ENCODE peak calls at places on chromosomes 16 and 17, in ten cellular contexts. C is heart left ventricle, R is body of pancreas, H is neural progenitor cell, F is mucosa of descending colon, K is HFF-Myc, W is A549, G is thoracic aorta, X is prostate gland, O is pancreas. Y is an unnamed sample.

GRCh38 chr17:42720996-42721583 is 23.8 kb downstream of the EZH1 start:
- DNase-seq in X (peak; percentile 54), G (no peak), O (no peak), H (peak; percentile 83), R (peak; percentile 58), W (peak; percentile 77), C (no peak), F (no peak), K (no peak), Y (no peak)

GRCh38 chr16:23486480-23486879 is 23.8 kb downstream of the GGA2 start:
- DNase-seq in K (no peak), W (no peak), G (no peak), R (peak; percentile 61), C (no peak), X (no peak), H (no peak), F (no peak), O (no peak), Y (no peak)

GRCh38 chr17:2138318-2138717 is 83.4 kb downstream of the HIC1 start:
- DNase-seq in C (no peak), G (no peak), K (no peak), W (no peak), F (no peak), X (no peak), H (no peak), O (no peak), R (peak; percentile 20), Y (no peak)

GRCh38 chr17:31148205-31148604 is 53.4 kb downstream of the NF1 start:
- DNase-seq in G (no peak), W (no peak), K (no peak), R (no peak), H (no peak), O (no peak), C (no peak), F (no peak), X (no peak), Y (no peak)

GRCh38 chr16:30472328-30472942 is at the start of gene ITGAL:
- DNase-seq in X (no peak), O (no peak), W (no peak), K (no peak), G (no peak), F (peak; percentile 89), H (no peak), R (peak; percentile 65), C (peak; percentile 50), Y (peak; percentile 60)

GRCh38 chr16:81745704-81746558 is 33.2 kb upstream of the PLCG2 start:
- DNase-seq in H (peak; percentile 58), O (peak; percentile 71), R (peak; percentile 63), W (peak; percentile 65), K (no peak), C (peak; percentile 82), F (peak; percentile 80), X (peak; percentile 50), G (no peak), Y (peak; percentile 67)

GRCh38 chr17:73531171-73531570 is 113.1 kb downstream of the SDK2 start:
- DNase-seq in R (no peak), F (no peak), K (no peak), C (no peak), H (no peak), G (no peak), W (no peak), O (no peak), X (no peak), Y (no peak)

GRCh38 chr16:56355221-56355620 is 70.1 kb downstream of the AMFR start:
- DNase-seq in X (no peak), K (no peak), G (no peak), H (no peak), R (no peak), W (no peak), F (no peak), O (no peak), C (no peak), Y (peak; percentile 34)

GRCh38 chr17:49715221-49715620 is 7.5 kb upstream of the SLC35B1 start:
- DNase-seq in G (no peak), F (no peak), R (no peak), H (no peak), O (no peak), X (no peak), K (no peak), C (no peak), W (no peak), Y (no peak)

GRCh38 chr17:8900626-8901585 is 33.4 kb upstream of the PIK3R6 start:
- DNase-seq in H (no peak), W (no peak), C (peak; percentile 6), X (no peak), O (no peak), R (no peak), K (no peak), G (no peak), F (no peak), Y (no peak)

GRCh38 chr17:60155815-60156214 is 6.0 kb downstream of the CA4 start:
- DNase-seq in O (no peak), K (no peak), W (no peak), C (no peak), R (no peak), X (no peak), H (no peak), F (no peak), G (no peak), Y (no peak)
- H3K4me3 ChIP-seq in O (no peak overlapping the region), K (no peak overlapping the region), W (no peak overlapping the region), C (no peak overlapping the region), R (no peak overlapping the region), X (no peak overlapping the region), H (no peak overlapping the region), F (no peak overlapping the region), G (no peak overlapping the region), Y (no peak overlapping the region)

GRCh38 chr16:1991588-1992474 is 2.1 kb downstream of the SYNGR3 start:
- DNase-seq in W (peak; percentile 92), F (peak; percentile 98), O (peak; percentile 97), G (peak; percentile 67), K (no peak), H (peak; percentile 97), C (peak; percentile 97), X (peak; percentile 85), R (peak; percentile 95), Y (peak; percentile 90)

GRCh38 chr16:1991135-1991551 is 1.4 kb downstream of the SYNGR3 start:
- DNase-seq in X (no peak), W (no peak), R (no peak), C (no peak), O (peak; percentile 45), K (no peak), G (no peak), H (no peak), F (peak; percentile 85), Y (no peak)

GRCh38 chr16:1993731-1994131 is 4.0 kb downstream of the SYNGR3 start:
- DNase-seq in R (no peak), C (no peak), W (peak; percentile 72), H (no peak), X (no peak), O (peak; percentile 56), F (no peak), K (no peak), G (no peak), Y (no peak)

GRCh38 chr16:1990336-1991134 is 765 bp downstream of the SYNGR3 start:
- DNase-seq in R (peak; percentile 53), G (no peak), H (peak; percentile 86), C (no peak), X (no peak), O (peak; percentile 80), W (no peak), F (peak; percentile 85), K (no peak), Y (no peak)

GRCh38 chr16:1992475-1993292 is 2.9 kb downstream of the SYNGR3 start:
- DNase-seq in K (no peak), G (no peak), C (no peak), O (peak; percentile 71), F (peak; percentile 82), W (no peak), R (no peak), X (no peak), H (peak; percentile 51), Y (no peak)
- H3K4me3 ChIP-seq in K (no peak overlapping the region), G (peak overlapping the region; percentile 65), C (no peak overlapping the region), O (no peak overlapping the region), F (no peak overlapping the region), W (no peak overlapping the region), R (no peak overlapping the region), X (no peak overlapping the region), H (no peak overlapping the region), Y (no peak overlapping the region)

GRCh38 chr17:39628655-39629493 is 2.1 kb downstream of the PPP1R1B start:
- DNase-seq in O (no peak), H (no peak), G (no peak), R (peak; percentile 51), W (no peak), K (no peak), F (peak; percentile 92), C (no peak), X (peak; percentile 71), Y (no peak)

GRCh38 chr17:39626171-39626670 is 531 bp upstream of the PPP1R1B start:
- DNase-seq in R (no peak), G (no peak), X (no peak), K (no peak), H (no peak), W (no peak), C (no peak), F (no peak), O (no peak), Y (no peak)

GRCh38 chr17:39626671-39627169 is at the start of gene PPP1R1B:
- DNase-seq in W (no peak), X (no peak), F (no peak), H (peak; percentile 52), R (peak; percentile 47), C (no peak), O (no peak), K (no peak), G (no peak), Y (no peak)

GRCh38 chr17:39627717-39628516 is 1.2 kb downstream of the PPP1R1B start:
- DNase-seq in X (no peak), F (no peak), R (no peak), K (no peak), H (peak; percentile 46), G (no peak), W (no peak), O (no peak), C (no peak), Y (no peak)

GRCh38 chr17:39627170-39627716 is 491 bp downstream of the PPP1R1B start:
- DNase-seq in O (no peak), X (no peak), W (no peak), G (no peak), F (no peak), C (no peak), H (peak; percentile 54), K (no peak), R (no peak), Y (no peak)
- H3K4me3 ChIP-seq in O (peak overlapping the region; percentile 34), X (peak overlapping the region; percentile 44), W (peak overlapping the region; percentile 25), G (peak overlapping the region; percentile 45), F (peak overlapping the region; percentile 47), C (peak overlapping the region; percentile 37), H (peak overlapping the region; percentile 67), K (no peak overlapping the region), R (peak overlapping the region; percentile 18), Y (peak overlapping the region; percentile 48)

DNA sequence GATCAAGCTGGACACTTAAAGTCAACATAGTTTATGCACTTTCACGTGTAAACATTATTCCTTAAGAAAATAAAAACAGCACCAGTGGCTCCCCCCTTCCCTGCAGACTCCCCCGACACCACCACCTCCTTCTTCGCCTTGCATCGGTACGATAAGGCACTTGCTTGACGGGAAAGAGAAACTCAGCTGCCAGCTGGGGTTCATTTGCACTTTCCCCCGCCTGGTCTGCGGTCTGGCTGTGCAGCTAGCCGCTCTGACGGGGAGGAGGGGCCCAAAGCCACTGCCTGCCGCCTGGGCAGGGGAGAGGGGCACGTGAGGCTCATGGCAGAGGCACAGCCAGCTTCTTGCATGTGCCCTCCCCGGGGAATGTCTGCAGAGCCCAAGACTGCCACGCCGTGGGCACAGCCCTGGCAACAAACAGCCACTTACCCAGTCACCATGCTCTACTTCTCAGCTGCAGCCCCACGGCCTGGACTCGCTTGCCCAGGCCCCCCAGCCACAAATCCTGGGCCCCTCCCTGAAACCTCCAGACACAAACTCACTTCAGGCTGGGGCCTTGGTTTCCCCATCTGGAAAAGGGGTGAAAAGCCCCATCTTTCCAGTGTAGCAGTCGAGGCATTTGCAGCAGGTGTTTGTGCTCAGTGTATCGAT is 16.5 kb upstream of the PRM1 start:
- DNase-seq in H (peak; percentile 53), O (peak; percentile 78), F (peak; percentile 89), W (no peak), R (peak; percentile 90), G (peak; percentile 8), K (no peak), C (peak; percentile 88), X (peak; percentile 84), Y (peak; percentile 60)
- H3K4me3 ChIP-seq in H (no peak overlapping the region), O (no peak overlapping the region), F (no peak overlapping the region), W (no peak overlapping the region), R (no peak overlapping the region), G (peak overlapping the region; percentile 61), K (no peak overlapping the region), C (peak overlapping the region; percentile 4), X (no peak overlapping the region), Y (peak overlapping the region; percentile 23)